ENCODE peak calls at places on chromosomes 2 and 18, in four cellular contexts. N is IMR-90, K is psoas muscle, D is left lung. H is an unnamed sample. For H3K9me3, the result is how much of the 10 kb centered on the place peaks cover.

GRCh38 chr2:121866789-121867188 is 111.3 kb downstream of the TSN start:
- DNase-seq in N (peak), K (no peak), D (no peak), H (no peak)

GRCh38 chr2:109031481-109032228 is 42.6 kb upstream of the EDAR start:
- DNase-seq in N (peak), K (peak), D (peak), H (peak)

GRCh38 chr2:202627042-202627441 is 7.7 kb upstream of the FAM117B start:
- DNase-seq in N (no peak), K (no peak), D (no peak), H (no peak)

GRCh38 chr18:38790303-38790702 is 1224.7 kb upstream of the CELF4 start:
- DNase-seq in N (no peak), K (no peak), D (no peak), H (no peak)

GRCh38 chr2:21175895-21176646 is 52.3 kb downstream of the TDRD15 start:
- DNase-seq in N (peak), K (no peak), D (no peak), H (no peak)

GRCh38 chr2:106156305-106157288 is 37.5 kb downstream of the UXS1 start:
- DNase-seq in N (peak), K (no peak), D (no peak), H (no peak)

GRCh38 chr18:68742206-68742605 is 27.3 kb upstream of the TMX3 start:
- DNase-seq in N (no peak), K (no peak), D (no peak), H (no peak)

GRCh38 chr18:5295981-5296705 is 617 bp upstream of the ZBTB14 start:
- DNase-seq in N (peak), K (peak), D (peak), H (peak)

GRCh38 chr2:219385958-219386520 is 1.7 kb downstream of the DNPEP start:
- DNase-seq in N (no peak), K (no peak), D (no peak), H (no peak)

GRCh38 chr18:48806551-48807261 is 144.1 kb downstream of the SMAD7 start:
- DNase-seq in N (no peak), K (no peak), D (peak), H (no peak)

GRCh38 chr2:207163053-207163814 is 2.5 kb downstream of the KLF7 start:
- DNase-seq in N (peak), K (peak), D (no peak), H (no peak)

GRCh38 chr18:23458830-23459529 is 5.9 kb downstream of the RIOK3 start:
- DNase-seq in N (no peak), K (no peak), D (no peak), H (no peak)

GRCh38 chr2:144330951-144331651 is 188.8 kb downstream of the ZEB2 start:
- DNase-seq in N (peak), K (no peak), D (no peak), H (no peak)

GRCh38 chr2:26179446-26179907 is 6.6 kb downstream of the GAREM2 start:
- DNase-seq in N (no peak), K (no peak), D (no peak), H (no peak)

GRCh38 chr2:100998235-100998573 is 3.9 kb upstream of the RPL31 start:
- DNase-seq in N (no peak), K (no peak), D (no peak), H (no peak)

GRCh38 chr18:58049000-58049688 is 5.1 kb downstream of the NEDD4L start:
- DNase-seq in N (no peak), K (no peak), D (no peak), H (no peak)

GRCh38 chr2:235506997-235507615 is 13.3 kb downstream of the AGAP1 start:
- DNase-seq in N (no peak), K (no peak), D (no peak), H (no peak)

GRCh38 chr18:40197711-40198110 is 1757.3 kb upstream of the PIK3C3 start:
- DNase-seq in N (no peak), K (no peak), D (no peak), H (no peak)

GRCh38 chr2:135064149-135064548 is 12.1 kb downstream of the RAB3GAP1 start:
- DNase-seq in N (no peak), K (no peak), D (no peak), H (no peak)
- H3K9me3 ChIP-seq in N (under half), K (under half), D (under half), H (under half)

DNA sequence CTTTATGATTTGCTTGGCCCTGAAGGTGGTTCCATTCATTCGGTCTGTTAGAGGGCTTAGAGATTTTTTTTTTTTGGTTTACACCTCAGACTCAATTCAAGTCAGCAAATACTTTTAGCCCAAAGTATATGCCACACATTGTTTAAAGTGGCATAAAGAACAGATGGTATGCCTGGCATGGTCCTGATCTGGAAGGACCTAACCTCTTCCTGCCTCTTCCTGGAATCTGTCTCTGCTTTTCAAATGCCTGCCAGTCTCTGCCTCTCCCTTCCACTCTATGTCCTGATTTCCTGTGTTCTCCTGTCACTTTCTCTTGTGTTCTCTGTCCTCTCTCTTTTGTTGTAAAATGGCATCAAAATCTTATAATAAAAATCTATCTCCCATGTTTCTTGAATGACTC is 158.0 kb downstream of the ANKRD30B start:
- DNase-seq in N (no peak), K (no peak), D (no peak), H (no peak)
- H3K9me3 ChIP-seq in N (under half), K (under half), D (under half), H (under half)

DNA sequence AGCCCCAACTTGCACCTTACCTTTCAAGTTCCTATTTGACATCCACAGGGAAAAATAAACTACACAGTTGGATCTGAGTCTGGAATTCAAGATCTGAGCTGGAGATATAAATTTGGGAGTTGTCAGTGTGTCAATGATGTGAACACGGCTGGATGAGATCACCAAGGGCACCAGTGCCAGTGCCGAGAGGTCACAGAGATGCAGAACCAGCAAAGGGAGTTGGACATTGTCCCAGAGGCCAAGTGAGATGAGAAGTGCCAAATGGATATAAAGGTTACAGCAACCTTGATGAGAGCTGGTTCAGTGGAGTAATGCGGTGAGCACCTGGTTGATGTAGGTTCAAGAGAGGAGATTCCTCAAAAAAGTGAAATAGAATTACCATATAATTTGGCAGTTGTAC is 24.8 kb downstream of the LRRFIP1 start:
- DNase-seq in N (no peak), K (no peak), D (no peak), H (peak)
- H3K9me3 ChIP-seq in N (under half), K (under half), D (under half), H (under half)

DNA sequence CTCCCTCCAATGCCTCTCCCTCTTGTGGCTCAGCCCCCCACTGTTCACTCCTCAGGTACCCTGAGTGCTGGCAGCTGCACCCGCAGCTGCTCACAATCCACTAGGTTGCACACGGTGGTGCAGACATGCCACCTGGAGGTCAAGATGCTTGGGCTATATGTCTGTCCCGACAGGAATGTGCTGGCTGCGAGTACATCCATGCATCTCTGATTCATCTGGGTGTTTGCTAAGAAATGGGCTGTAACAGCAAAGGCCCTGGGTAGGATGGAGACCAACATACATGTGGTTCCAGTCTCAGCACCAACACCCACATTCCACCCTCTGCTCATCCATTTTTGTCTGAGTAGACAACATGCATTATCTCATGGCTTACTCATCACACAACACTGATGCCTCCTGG is 31.3 kb downstream of the ANKMY1 start:
- DNase-seq in N (no peak), K (no peak), D (no peak), H (no peak)
- H3K9me3 ChIP-seq in N (under half), K (under half), D (under half), H (under half)

DNA sequence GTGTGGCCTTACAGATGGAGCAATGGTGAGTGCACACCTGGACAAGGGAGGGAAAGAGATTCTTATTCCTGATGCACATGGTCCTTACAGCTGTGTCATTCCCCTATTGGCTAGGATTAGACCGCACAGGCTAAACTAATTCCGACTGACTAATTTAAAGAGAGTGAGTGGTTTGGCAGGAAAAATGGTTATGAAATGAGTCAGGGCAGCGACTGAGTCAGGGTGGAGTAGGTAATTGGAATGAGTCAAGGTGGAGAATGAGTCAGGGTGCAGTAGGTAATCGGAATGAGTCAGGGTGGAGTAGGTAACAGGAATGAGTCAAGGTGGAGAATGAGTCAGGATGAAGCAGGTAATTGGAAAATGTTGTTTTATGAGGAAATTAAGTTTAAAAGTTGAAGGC is 1353.7 kb upstream of the LRRTM1 start:
- DNase-seq in N (peak), K (no peak), D (no peak), H (no peak)
- H3K9me3 ChIP-seq in N (under half), K (under half), D (under half), H (under half)

GRCh38 chr2:137381731-137382130 is 582.5 kb upstream of the HNMT start:
- DNase-seq in N (no peak), K (no peak), D (no peak), H (no peak)
- H3K9me3 ChIP-seq in N (under half), K (under half), D (under half), H (under half)

DNA sequence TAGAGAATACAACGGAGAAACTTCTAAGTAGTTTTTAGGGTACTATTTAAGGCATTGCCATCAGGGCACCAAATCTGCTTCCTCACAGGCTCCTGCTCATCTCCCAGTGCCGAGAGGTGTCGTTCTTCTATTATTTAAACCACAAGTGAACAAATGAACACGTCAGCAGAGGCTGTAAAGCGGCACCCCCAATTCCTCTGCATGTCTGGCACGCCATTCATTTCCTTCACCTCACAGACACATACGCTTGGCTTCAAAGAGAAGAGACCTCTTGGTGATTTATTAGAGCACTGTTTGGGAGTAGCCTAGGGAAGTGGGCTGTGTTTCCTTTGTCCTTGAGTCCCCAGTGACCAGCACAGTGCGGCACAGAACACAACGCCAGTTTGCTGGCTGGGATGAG is 184.2 kb upstream of the REV1 start:
- DNase-seq in N (no peak), K (no peak), D (no peak), H (no peak)
- H3K9me3 ChIP-seq in N (under half), K (under half), D (under half), H (under half)

GRCh38 chr18:72410399-72410798 is 133.7 kb downstream of the CBLN2 start:
- DNase-seq in N (no peak), K (no peak), D (no peak), H (no peak)

GRCh38 chr18:72407048-72407447 is 137.1 kb downstream of the CBLN2 start:
- DNase-seq in N (no peak), K (no peak), D (no peak), H (no peak)

GRCh38 chr18:72409923-72410322 is 134.2 kb downstream of the CBLN2 start:
- DNase-seq in N (no peak), K (no peak), D (no peak), H (no peak)
- H3K9me3 ChIP-seq in N (under half), K (under half), D (under half), H (under half)

DNA sequence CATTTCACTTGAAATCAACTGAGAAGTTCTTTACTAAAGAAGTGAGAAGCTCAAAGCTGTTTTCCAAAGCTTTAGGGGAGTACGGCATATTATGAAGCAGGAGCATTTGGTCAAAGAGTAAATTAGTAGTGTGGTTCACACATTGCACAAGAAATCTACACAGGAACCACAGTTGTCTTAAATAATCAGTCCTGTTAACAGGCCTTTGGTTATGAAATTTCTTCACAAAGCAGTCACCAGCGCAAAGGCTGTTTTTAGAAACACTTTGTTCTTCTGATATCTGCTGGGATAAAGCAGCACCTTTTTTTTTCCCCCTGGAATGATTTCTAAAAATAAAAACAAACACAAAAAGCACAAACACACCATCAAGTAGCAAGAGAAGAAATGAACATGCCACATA is 475.5 kb downstream of the TXNL1 start:
- DNase-seq in N (no peak), K (no peak), D (no peak), H (no peak)
- H3K9me3 ChIP-seq in N (under half), K (under half), D (under half), H (under half)

DNA sequence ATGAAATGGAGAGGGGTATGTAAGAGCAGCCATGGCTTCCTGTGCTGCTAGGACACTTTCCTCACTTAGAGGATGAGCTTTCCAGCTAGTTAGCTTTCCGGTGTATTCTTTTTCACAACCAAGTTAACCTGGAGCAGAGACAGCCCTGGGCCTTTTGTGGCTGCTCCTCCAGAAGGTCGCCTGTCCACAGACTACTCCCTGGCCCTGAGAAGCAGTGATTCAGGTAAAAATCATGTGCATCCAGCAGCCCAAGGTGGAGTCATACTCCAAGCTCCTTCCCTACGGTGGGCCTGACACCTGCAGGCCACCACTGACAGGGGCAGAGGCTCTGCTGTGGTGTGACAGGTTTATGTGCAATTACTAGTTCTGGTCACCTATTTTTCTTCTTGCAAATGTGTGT is 187.2 kb downstream of the ANKRD30B start:
- DNase-seq in N (no peak), K (no peak), D (no peak), H (no peak)
- H3K9me3 ChIP-seq in N (under half), K (under half), D (under half), H (under half)